ENCODE peak calls at places on chromosome 4, in ten cellular contexts. H is Calu3; J is GM12865; M is activated CD8-positive, alpha-beta memory T cell treated with anti-CD3 and anti-CD28 coated beads for 48 hours; Q is occipital lobe; K is lower lobe of right lung; X is mesenchymal stem cell; S is A673; U is cardiac septum; L is dermis microvascular lymphatic vessel endothelial cell. G is an unnamed sample.

GRCh38 chr4:7498406-7499200 is 63.9 kb upstream of the PSAPL1 start:
- DNase-seq in U (no peak), Q (no peak), K (no peak), H (no peak), X (no peak), M (no peak), J (no peak), L (no peak), S (no peak), G (no peak)

GRCh38 chr4:118894034-118894433 is 5.4 kb downstream of the SYNPO2 start:
- DNase-seq in J (no peak), M (no peak), U (no peak), S (no peak), K (no peak), H (no peak), X (no peak), L (no peak), Q (no peak), G (no peak)

GRCh38 chr4:147723316-147723715 is 8.6 kb upstream of the ARHGAP10 start:
- DNase-seq in K (peak), J (no peak), S (no peak), M (no peak), Q (no peak), U (no peak), L (no peak), X (peak), H (no peak), G (no peak)

GRCh38 chr4:75916091-75916661 is 13.9 kb upstream of the PPEF2 start:
- DNase-seq in Q (no peak), U (no peak), S (peak), L (peak), J (peak), K (no peak), H (peak), M (no peak), X (peak), G (peak)

GRCh38 chr4:24971192-24971591 is 58.4 kb upstream of the CCDC149 start:
- DNase-seq in U (no peak), J (no peak), X (no peak), S (no peak), Q (no peak), L (peak), M (no peak), H (peak), K (no peak), G (no peak)

GRCh38 chr4:143921160-143921559 is 15.8 kb upstream of the GYPE start:
- DNase-seq in X (no peak), H (no peak), M (no peak), U (no peak), S (no peak), L (no peak), J (no peak), Q (no peak), K (no peak), G (no peak)

GRCh38 chr4:122229857-122230256 is 77.7 kb downstream of the BLTP1 start:
- DNase-seq in K (no peak), Q (no peak), X (no peak), L (no peak), J (no peak), U (no peak), M (no peak), S (no peak), H (no peak), G (no peak)

GRCh38 chr4:120874792-120875774 is 47.4 kb downstream of the PRDM5 start:
- DNase-seq in U (no peak), H (no peak), S (no peak), M (no peak), J (no peak), X (peak), L (no peak), K (no peak), Q (no peak), G (peak)

GRCh38 chr4:38667005-38667771 is 3.2 kb downstream of the KLF3 start:
- DNase-seq in U (no peak), X (peak), M (no peak), J (peak), L (peak), S (peak), Q (peak), K (peak), H (peak), G (peak)